ENCODE peak calls at places on chromosomes 16 and 17, in five cellular contexts. L is GM12878, V is NT2/D1, H is HepG2, N is H1. E is an unnamed sample.

GRCh38 chr16:14672403-14672971 is 21.6 kb downstream of the PLA2G10 start:
- DNase-seq in L (peak), V (no peak), H (peak), N (no peak), E (no peak)

GRCh38 chr17:49106366-49107210 is 26.0 kb upstream of the B4GALNT2 start:
- DNase-seq in L (no peak), V (no peak), H (peak), N (no peak), E (no peak)

GRCh38 chr16:86888240-86889044 is 310.1 kb downstream of the FOXL1 start:
- DNase-seq in L (no peak), V (no peak), H (no peak), N (no peak), E (no peak)

GRCh38 chr17:51801626-51802025 is 356.9 kb downstream of the CA10 start:
- DNase-seq in L (no peak), V (no peak), H (no peak), N (no peak), E (no peak)

GRCh38 chr16:17032332-17032731 is 438.4 kb downstream of the XYLT1 start:
- DNase-seq in L (no peak), V (no peak), H (no peak), N (no peak), E (no peak)

GRCh38 chr17:19000531-19001011 is 4.0 kb downstream of the FAM83G start:
- DNase-seq in L (no peak), V (no peak), H (no peak), N (no peak), E (no peak)

GRCh38 chr17:48427598-48427997 is 2.4 kb downstream of the SKAP1 start:
- DNase-seq in L (no peak), V (no peak), H (no peak), N (no peak), E (no peak)

GRCh38 chr17:19460695-19461094 is 49.7 kb downstream of the RNF112 start:
- DNase-seq in L (no peak), V (no peak), H (no peak), N (no peak), E (no peak)

GRCh38 chr17:50689251-50689650 is 18.5 kb downstream of the ANKRD40 start:
- DNase-seq in L (no peak), V (no peak), H (no peak), N (no peak), E (no peak)

GRCh38 chr16:14042706-14043105 is 28.4 kb upstream of the MRTFB start:
- DNase-seq in L (no peak), V (no peak), H (no peak), N (no peak), E (no peak)

GRCh38 chr17:34393401-34393800 is 30.4 kb upstream of the CCL1 start:
- DNase-seq in L (no peak), V (no peak), H (no peak), N (no peak), E (no peak)

GRCh38 chr17:64269687-64270649 is 6.9 kb upstream of the TEX2 start:
- DNase-seq in L (no peak), V (no peak), H (no peak), N (no peak), E (no peak)

GRCh38 chr17:19647697-19648474 is 665 bp upstream of the ALDH3A2 start:
- DNase-seq in L (peak), V (no peak), H (peak), N (no peak), E (peak)

GRCh38 chr16:31099860-31100638 is 5.5 kb upstream of the VKORC1 start:
- DNase-seq in L (no peak), V (no peak), H (peak), N (no peak), E (no peak)

GRCh38 chr17:4938670-4939553 is 934 bp downstream of the SLC25A11 start:
- DNase-seq in L (no peak), V (no peak), H (no peak), N (no peak), E (no peak)

GRCh38 chr17:3017936-3018335 is 45.5 kb downstream of the OR1D5 start:
- DNase-seq in L (no peak), V (no peak), H (no peak), N (no peak), E (no peak)

GRCh38 chr16:4096509-4096908 is 19.7 kb downstream of the ADCY9 start:
- DNase-seq in L (no peak), V (no peak), H (no peak), N (no peak), E (no peak)

GRCh38 chr16:57146735-57147134 is 39.1 kb downstream of the PSME3IP1 start:
- DNase-seq in L (no peak), V (no peak), H (peak), N (no peak), E (peak)

GRCh38 chr16:75130150-75130771 is 13.7 kb upstream of the LDHD start:
- DNase-seq in L (no peak), V (no peak), H (peak), N (no peak), E (no peak)

GRCh38 chr16:6571044-6571443 is 761.6 kb upstream of the RBFOX1 start:
- DNase-seq in L (no peak), V (no peak), H (no peak), N (no peak), E (no peak)

GRCh38 chr16:51328708-51329107 is 177.6 kb upstream of the SALL1 start:
- DNase-seq in L (no peak), V (no peak), H (no peak), N (no peak), E (no peak)

GRCh38 chr16:782766-783403 is 5.3 kb downstream of the RPUSD1 start:
- DNase-seq in L (no peak), V (no peak), H (no peak), N (no peak), E (no peak)

GRCh38 chr16:88810166-88810867 is 1.4 kb downstream of the APRT start:
- DNase-seq in L (no peak), V (no peak), H (no peak), N (no peak), E (no peak)

GRCh38 chr17:8151641-8152111 is 528 bp downstream of the PER1 start:
- DNase-seq in L (no peak), V (no peak), H (no peak), N (no peak), E (no peak)

GRCh38 chr17:64418506-64419339 is 28.1 kb upstream of the PECAM1 start:
- DNase-seq in L (no peak), V (no peak), H (peak), N (no peak), E (peak)

GRCh38 chr16:87240211-87241134 is 76.7 kb downstream of the C16orf95 start:
- DNase-seq in L (no peak), V (no peak), H (no peak), N (no peak), E (no peak)

GRCh38 chr16:85328665-85329058 is 216.4 kb upstream of the CIBAR2 start:
- DNase-seq in L (no peak), V (no peak), H (no peak), N (no peak), E (peak)

GRCh38 chr17:44543213-44543904 is 13.9 kb upstream of the FZD2 start:
- DNase-seq in L (no peak), V (peak), H (peak), N (peak), E (no peak)

GRCh38 chr16:26648851-26649250 is 417.9 kb upstream of the C16orf82 start:
- DNase-seq in L (no peak), V (no peak), H (no peak), N (no peak), E (no peak)

GRCh38 chr16:75624921-75625334 is 1.8 kb upstream of the ADAT1 start:
- DNase-seq in L (no peak), V (no peak), H (peak), N (no peak), E (no peak)

GRCh38 chr17:19520641-19521040 is 13.0 kb upstream of the SLC47A1 start:
- DNase-seq in L (no peak), V (no peak), H (no peak), N (no peak), E (no peak)

GRCh38 chr17:37516131-37516561 is 26.5 kb downstream of the DUSP14 start:
- DNase-seq in L (no peak), V (no peak), H (no peak), N (no peak), E (no peak)

GRCh38 chr16:85436207-85436606 is 176.9 kb upstream of the GSE1 start:
- DNase-seq in L (no peak), V (no peak), H (no peak), N (no peak), E (no peak)

DNA sequence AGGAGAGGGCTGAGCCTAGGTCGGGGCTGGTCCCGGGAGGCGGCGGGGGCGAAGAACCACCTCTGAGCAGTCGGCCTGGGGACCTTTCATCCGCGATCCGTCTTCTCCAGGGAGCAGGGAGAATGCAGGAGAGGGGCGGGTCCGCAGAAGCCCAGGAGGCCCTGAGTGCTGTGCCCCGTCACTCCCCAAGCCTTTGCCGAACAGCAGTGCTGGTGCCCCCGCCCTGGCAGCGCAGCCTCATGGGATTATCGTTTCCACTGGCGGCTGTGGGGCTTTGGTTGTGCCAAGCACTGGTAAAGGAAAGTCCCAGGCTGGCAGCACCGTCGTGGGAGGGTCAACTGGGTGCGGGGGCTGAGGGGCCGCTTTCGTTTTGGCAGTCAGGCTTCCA is 631 bp downstream of the TBL3 start:
- DNase-seq in L (no peak), V (no peak), H (no peak), N (no peak), E (peak)
- TF ChIP-seq SUZ12 in L (no peak), V (no peak), H (no peak), N (no peak), E (no peak)

DNA sequence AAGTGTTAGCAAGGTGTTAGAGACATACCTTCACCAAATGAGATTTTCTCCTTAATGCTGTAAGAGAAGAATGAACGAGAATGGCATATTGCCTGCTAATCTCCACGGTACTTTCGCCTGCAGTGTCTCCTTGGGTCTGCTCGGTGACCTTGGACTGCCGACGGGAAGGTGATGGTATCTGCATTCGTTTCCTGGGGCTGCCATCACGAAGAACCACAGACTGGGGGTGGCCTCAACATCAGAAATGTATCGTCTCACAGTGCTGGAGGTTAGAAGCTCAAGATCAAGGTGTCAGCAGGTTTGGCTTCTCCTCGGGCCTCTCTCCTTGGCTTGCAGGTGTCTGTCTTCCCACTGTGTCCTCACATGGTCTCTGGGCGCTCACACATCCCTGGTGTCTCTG is 86.3 kb upstream of the TNRC6C start:
- DNase-seq in L (no peak), V (no peak), H (no peak), N (no peak), E (no peak)
- TF ChIP-seq SUZ12 in L (no peak), V (no peak), H (no peak), N (no peak), E (no peak)

DNA sequence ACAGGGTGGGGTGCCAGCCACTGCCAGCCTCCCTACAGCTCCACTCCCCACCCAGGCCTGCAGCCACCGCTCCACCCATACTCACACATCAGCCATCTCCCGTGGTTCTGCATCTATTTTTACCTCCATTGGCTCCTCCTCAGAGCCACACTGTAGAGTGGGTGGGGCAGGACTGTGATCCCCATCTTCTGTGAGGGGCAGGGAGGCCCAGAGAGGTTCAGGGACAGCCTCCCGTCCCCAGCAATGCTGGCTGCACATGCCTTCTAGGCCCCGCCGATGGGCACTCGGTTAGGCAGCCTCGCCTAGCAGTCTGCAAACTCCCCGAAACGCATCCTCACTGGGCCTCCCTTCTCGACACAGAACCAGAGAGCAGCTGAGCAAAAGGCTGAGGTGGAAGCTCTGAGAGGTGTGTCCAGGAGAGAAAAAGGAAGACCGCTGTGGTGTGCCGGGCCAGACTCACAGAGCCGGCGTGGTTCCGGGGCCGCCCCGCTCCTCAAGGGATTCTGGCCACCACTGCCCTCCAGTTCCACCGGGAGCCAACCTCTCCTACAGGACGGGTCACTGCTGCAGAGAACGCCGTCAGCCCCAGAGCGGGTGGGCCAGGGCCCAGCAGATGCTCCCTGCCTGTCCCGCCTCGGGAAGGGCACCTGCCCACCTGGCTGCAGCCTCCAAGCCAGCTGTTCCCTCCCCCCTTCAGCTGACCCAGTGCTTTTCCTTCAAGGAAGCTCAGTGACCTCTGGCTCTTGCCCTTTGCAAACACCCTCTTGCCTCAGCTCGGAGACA is 71.8 kb downstream of the ABR start:
- DNase-seq in L (no peak), V (no peak), H (no peak), N (no peak), E (no peak)
- TF ChIP-seq SUZ12 in L (no peak), V (no peak), H (no peak), N (no peak), E (no peak)

DNA sequence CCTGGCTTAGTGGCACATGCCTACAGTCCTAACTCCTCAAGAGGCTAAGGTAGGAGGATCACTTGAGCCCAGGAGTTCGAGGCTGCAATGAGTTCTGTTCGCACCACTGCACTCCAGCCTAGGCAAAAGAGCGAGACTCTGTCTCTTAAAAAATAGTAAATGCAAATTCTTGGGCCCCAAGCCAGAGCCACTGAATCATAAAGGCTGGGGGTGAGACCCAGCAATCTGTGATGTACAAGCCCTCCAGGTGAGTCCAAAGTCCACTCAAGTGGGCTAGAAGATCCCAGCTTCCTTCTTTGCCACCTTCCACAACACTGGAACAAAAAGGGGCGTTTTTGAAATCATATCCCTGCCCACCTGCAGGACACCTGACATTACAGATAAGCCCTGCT is 16.9 kb downstream of the TRIM25 start:
- DNase-seq in L (no peak), V (no peak), H (no peak), N (no peak), E (no peak)
- TF ChIP-seq SUZ12 in L (no peak), V (no peak), H (no peak), N (no peak), E (no peak)

GRCh38 chr17:66215529-66215911 is 13.7 kb downstream of the APOH start:
- DNase-seq in L (no peak), V (no peak), H (no peak), N (no peak), E (no peak)

GRCh38 chr17:66210208-66210574 is 18.3 kb upstream of the CEP112 start:
- DNase-seq in L (no peak), V (no peak), H (no peak), N (no peak), E (no peak)

GRCh38 chr17:66211047-66211810 is 18.0 kb downstream of the APOH start:
- DNase-seq in L (no peak), V (no peak), H (no peak), N (no peak), E (no peak)

GRCh38 chr17:66220079-66220835 is 9.0 kb downstream of the APOH start:
- DNase-seq in L (no peak), V (no peak), H (no peak), N (no peak), E (no peak)

DNA sequence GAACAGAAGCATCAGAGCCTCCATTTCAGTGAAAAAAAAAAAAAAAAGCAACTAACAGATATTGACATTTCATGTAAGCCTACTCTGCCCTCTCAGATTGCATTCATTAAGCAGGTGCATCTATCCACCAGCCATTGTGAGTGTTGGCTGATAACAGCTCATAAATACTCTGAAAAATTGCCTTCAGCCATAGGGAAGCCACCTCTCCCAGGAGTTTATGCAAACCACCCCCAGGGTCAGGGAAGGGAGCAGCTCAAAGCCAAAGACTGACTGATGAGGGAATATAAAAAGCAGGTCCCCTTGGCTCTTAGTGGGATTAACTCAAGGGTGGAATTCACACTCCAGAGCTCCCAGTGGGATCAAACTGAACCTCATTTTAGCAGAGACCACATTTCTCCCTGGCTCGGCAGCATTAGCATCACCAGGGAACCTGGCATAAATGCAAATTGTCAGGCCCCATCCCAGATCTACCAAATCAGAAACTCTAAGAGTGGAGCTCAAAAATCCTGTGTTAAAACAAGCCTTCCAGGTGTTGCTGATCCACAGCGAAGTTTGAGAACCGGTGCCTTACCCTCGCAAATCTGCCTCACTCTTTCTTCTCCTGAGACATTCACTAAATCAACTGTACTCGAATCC is 14.2 kb downstream of the APOH start:
- DNase-seq in L (no peak), V (no peak), H (no peak), N (no peak), E (no peak)
- TF ChIP-seq SUZ12 in L (no peak), V (no peak), H (no peak), N (no peak), E (no peak)

DNA sequence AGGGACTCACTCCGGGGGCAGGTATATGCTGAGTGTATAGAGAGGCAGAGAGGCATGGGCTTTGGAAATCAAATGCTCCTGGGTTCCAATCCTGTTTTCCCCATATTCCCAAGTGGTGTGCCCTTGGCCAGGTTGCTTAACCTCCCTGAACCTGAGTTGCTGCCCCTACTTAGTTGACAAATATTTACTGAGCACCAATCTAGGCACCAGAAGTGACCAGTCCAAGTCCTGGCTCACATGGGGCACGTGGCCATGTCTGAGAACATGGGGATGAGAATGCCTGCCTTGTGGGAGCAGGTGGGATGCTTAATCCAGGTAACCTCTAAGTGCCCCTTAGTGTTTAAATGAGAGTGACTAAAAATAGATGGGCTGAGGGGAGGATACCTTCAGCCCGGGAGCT is 4.2 kb downstream of the SOCS3 start:
- DNase-seq in L (no peak), V (no peak), H (no peak), N (no peak), E (no peak)
- TF ChIP-seq SUZ12 in L (no peak), V (no peak), H (no peak), N (no peak), E (no peak)

DNA sequence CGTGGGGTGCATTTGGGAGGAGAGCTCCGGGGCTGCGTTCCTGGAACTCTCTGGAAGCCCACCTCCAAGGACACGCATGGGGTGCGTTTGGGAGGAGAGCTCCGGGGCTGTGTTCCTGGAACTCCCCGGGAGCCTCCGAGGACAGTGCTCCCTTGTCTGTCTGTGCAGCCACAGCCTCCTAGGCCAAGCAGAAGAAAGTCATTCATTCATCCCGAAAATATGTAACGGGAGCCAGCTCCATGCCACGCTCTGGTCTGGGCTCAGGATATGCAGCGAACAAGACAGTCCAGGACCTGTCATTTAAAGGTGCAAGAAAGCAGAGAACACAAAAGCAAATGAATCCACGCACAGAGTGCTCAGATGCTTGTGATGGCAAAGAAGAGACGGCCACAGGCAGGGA is 7.9 kb downstream of the ENPP7 start:
- DNase-seq in L (no peak), V (no peak), H (no peak), N (no peak), E (no peak)
- TF ChIP-seq SUZ12 in L (no peak), V (no peak), H (no peak), N (no peak), E (no peak)

GRCh38 chr17:42163113-42163512 is 8.3 kb upstream of the RAB5C start:
- DNase-seq in L (no peak), V (no peak), H (peak), N (no peak), E (peak)
- TF ChIP-seq SUZ12 in L (no peak), V (no peak), H (no peak), N (no peak), E (no peak)

E was measured in HEK293T.